ENCODE peak calls at places on chromosomes 2 and 18, in five cellular contexts. One of them, this sample, is unnamed.
A peak's percentile ranks its signal among the peaks of the same experiment; 100 is the strongest.

GRCh38 chr18:34592961-34593382 is 117.1 kb upstream of the DTNA start:
- DNase-seq in HepG2: no peak
- DNase-seq in H1: no peak
- DNase-seq in K562: no peak
- DNase-seq in GM12878: no peak
- DNase-seq in this sample: no peak

GRCh38 chr2:20530520-20530919 is 83.6 kb downstream of the RHOB start:
- DNase-seq in K562: no peak
- DNase-seq in HepG2: no peak
- DNase-seq in H1: no peak
- DNase-seq in GM12878: no peak
- DNase-seq in this sample: no peak

GRCh38 chr2:240918258-240919091 is 12.3 kb downstream of the CROCC2 start:
- DNase-seq in H1: no peak
- DNase-seq in HepG2: no peak
- DNase-seq in K562: no peak
- DNase-seq in GM12878: no peak
- DNase-seq in this sample: no peak

GRCh38 chr2:190846746-190847145 is 33.9 kb upstream of the GLS start:
- DNase-seq in GM12878: no peak
- DNase-seq in K562: no peak
- DNase-seq in HepG2: peak; percentile 46
- DNase-seq in H1: no peak
- DNase-seq in this sample: peak; percentile 90

GRCh38 chr18:61852496-61852895 is 40.3 kb downstream of the RNF152 start:
- DNase-seq in K562: no peak
- DNase-seq in HepG2: no peak
- DNase-seq in H1: no peak
- DNase-seq in GM12878: no peak
- DNase-seq in this sample: no peak

GRCh38 chr2:174503161-174503809 is 16.5 kb upstream of the GPR155 start:
- DNase-seq in H1: no peak
- DNase-seq in K562: no peak
- DNase-seq in GM12878: no peak
- DNase-seq in HepG2: no peak
- DNase-seq in this sample: no peak

GRCh38 chr2:187964742-187965141 is 326.9 kb upstream of the GULP1 start:
- DNase-seq in K562: no peak
- DNase-seq in GM12878: no peak
- DNase-seq in H1: no peak
- DNase-seq in HepG2: no peak
- DNase-seq in this sample: no peak

GRCh38 chr2:67209107-67209506 is 188.0 kb upstream of the ETAA1 start:
- DNase-seq in HepG2: no peak
- DNase-seq in K562: no peak
- DNase-seq in GM12878: no peak
- DNase-seq in H1: no peak
- DNase-seq in this sample: no peak

GRCh38 chr18:50475538-50476193 is 84.2 kb upstream of the MAPK4 start:
- DNase-seq in HepG2: peak; percentile 43
- DNase-seq in GM12878: no peak
- DNase-seq in H1: no peak
- DNase-seq in K562: no peak
- DNase-seq in this sample: no peak

GRCh38 chr2:192500550-192501200 is 305.9 kb upstream of the TMEFF2 start:
- DNase-seq in GM12878: peak; percentile 3
- DNase-seq in H1: no peak
- DNase-seq in K562: no peak
- DNase-seq in HepG2: no peak
- DNase-seq in this sample: peak; percentile 74

GRCh38 chr2:27509326-27509725 is 12.7 kb downstream of the GCKR start:
- DNase-seq in GM12878: no peak
- DNase-seq in HepG2: no peak
- DNase-seq in K562: no peak
- DNase-seq in H1: no peak
- DNase-seq in this sample: no peak

GRCh38 chr2:231933916-231934401 is 7.8 kb upstream of the NPPC start:
- DNase-seq in GM12878: no peak
- DNase-seq in H1: no peak
- DNase-seq in HepG2: no peak
- DNase-seq in K562: no peak
- DNase-seq in this sample: no peak

GRCh38 chr2:105977807-105978206 is 216.3 kb downstream of the UXS1 start:
- DNase-seq in K562: no peak
- DNase-seq in H1: no peak
- DNase-seq in HepG2: no peak
- DNase-seq in GM12878: no peak
- DNase-seq in this sample: no peak

GRCh38 chr2:6937582-6937981 is 20.4 kb downstream of the RNF144A start:
- DNase-seq in HepG2: no peak
- DNase-seq in K562: no peak
- DNase-seq in GM12878: no peak
- DNase-seq in H1: no peak
- DNase-seq in this sample: no peak

GRCh38 chr2:190562121-190562520 is 27.6 kb upstream of the NEMP2 start:
- DNase-seq in HepG2: no peak
- DNase-seq in GM12878: no peak
- DNase-seq in K562: no peak
- DNase-seq in H1: no peak
- DNase-seq in this sample: no peak

GRCh38 chr2:144078091-144078490 is 441.8 kb downstream of the ZEB2 start:
- DNase-seq in HepG2: no peak
- DNase-seq in GM12878: no peak
- DNase-seq in K562: no peak
- DNase-seq in H1: no peak
- DNase-seq in this sample: no peak

GRCh38 chr18:58176915-58177717 is 133.1 kb downstream of the NEDD4L start:
- DNase-seq in H1: no peak
- DNase-seq in HepG2: no peak
- DNase-seq in GM12878: no peak
- DNase-seq in K562: no peak
- DNase-seq in this sample: no peak
- TF ChIP-seq KDM1A in H1: no peak
- TF ChIP-seq KDM1A in HepG2: no peak
- TF ChIP-seq KDM1A in GM12878: no peak
- TF ChIP-seq KDM1A in K562: no peak
- TF ChIP-seq KDM1A in this sample: no peak

DNA sequence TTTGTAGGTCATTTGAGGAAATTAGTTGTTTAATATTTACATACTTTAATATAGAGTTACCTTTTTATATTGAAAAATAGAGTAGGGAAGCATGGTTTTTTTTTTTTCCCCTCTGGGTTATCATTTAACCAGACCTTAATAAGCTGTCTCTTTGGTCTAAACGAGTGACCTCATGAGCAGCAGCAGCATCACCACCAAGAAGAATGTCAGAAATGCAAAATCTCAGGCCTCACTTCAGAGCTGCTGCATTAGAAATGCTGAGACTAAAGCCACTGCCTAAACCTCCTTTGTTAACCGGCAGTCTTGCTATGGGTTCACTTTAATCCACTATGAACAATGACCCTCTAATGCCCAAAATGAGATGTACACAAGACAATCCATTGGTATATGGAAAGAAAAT is 733.7 kb upstream of the FAM98A start:
- DNase-seq in H1: no peak
- DNase-seq in K562: no peak
- DNase-seq in GM12878: no peak
- DNase-seq in HepG2: no peak
- DNase-seq in this sample: no peak
- TF ChIP-seq KDM1A in H1: no peak
- TF ChIP-seq KDM1A in K562: no peak
- TF ChIP-seq KDM1A in GM12878: no peak
- TF ChIP-seq KDM1A in HepG2: no peak
- TF ChIP-seq KDM1A in this sample: no peak

GRCh38 chr2:61995059-61995458 is 89.6 kb downstream of the COMMD1 start:
- DNase-seq in H1: no peak
- DNase-seq in HepG2: no peak
- DNase-seq in GM12878: no peak
- DNase-seq in K562: no peak
- DNase-seq in this sample: no peak

GRCh38 chr2:61995515-61995914 is 90.0 kb downstream of the COMMD1 start:
- DNase-seq in GM12878: peak; percentile 71
- DNase-seq in K562: peak; percentile 17
- DNase-seq in HepG2: no peak
- DNase-seq in H1: no peak
- DNase-seq in this sample: no peak

GRCh38 chr2:61988462-61989366 is 83.2 kb downstream of the COMMD1 start:
- DNase-seq in GM12878: no peak
- DNase-seq in HepG2: no peak
- DNase-seq in K562: no peak
- DNase-seq in H1: no peak
- DNase-seq in this sample: no peak

GRCh38 chr2:61993422-61994024 is 88.0 kb downstream of the COMMD1 start:
- DNase-seq in GM12878: peak; percentile 55
- DNase-seq in HepG2: peak; percentile 52
- DNase-seq in H1: no peak
- DNase-seq in K562: peak; percentile 54
- DNase-seq in this sample: peak; percentile 67
- TF ChIP-seq KDM1A in GM12878: no peak
- TF ChIP-seq KDM1A in HepG2: no peak
- TF ChIP-seq KDM1A in H1: no peak
- TF ChIP-seq KDM1A in K562: no peak
- TF ChIP-seq KDM1A in this sample: no peak

GRCh38 chr2:99662761-99663341 is 173.0 kb upstream of the REV1 start:
- DNase-seq in K562: no peak
- DNase-seq in HepG2: no peak
- DNase-seq in H1: no peak
- DNase-seq in GM12878: no peak
- DNase-seq in this sample: no peak
- TF ChIP-seq KDM1A in K562: no peak
- TF ChIP-seq KDM1A in HepG2: no peak
- TF ChIP-seq KDM1A in H1: no peak
- TF ChIP-seq KDM1A in GM12878: no peak
- TF ChIP-seq KDM1A in this sample: no peak

This sample was measured in A549.